ENCODE peak calls at places on chromosomes 3 and 15, in eight cellular contexts. Q, B, O, G, D, I, M and F are unnamed samples.

GRCh38 chr3:125107384-125107783 is 51.6 kb upstream of the HEG1 start:
- DNase-seq in Q (no peak), O (no peak), I (no peak), G (no peak), M (no peak), B (no peak), D (no peak), F (no peak)

GRCh38 chr3:141530133-141530768 is 43.4 kb downstream of the RASA2 start:
- DNase-seq in M (no peak), O (peak), I (no peak), D (no peak), Q (no peak), B (no peak), G (peak), F (no peak)

GRCh38 chr3:45137656-45138181 is 8.5 kb downstream of the CDCP1 start:
- DNase-seq in M (no peak), I (no peak), D (no peak), Q (no peak), G (no peak), O (no peak), B (no peak), F (no peak)

GRCh38 chr3:52531636-52532516 is 1.8 kb downstream of the NT5DC2 start:
- DNase-seq in G (no peak), Q (no peak), O (no peak), I (no peak), M (no peak), B (peak), D (no peak), F (no peak)

GRCh38 chr3:45507820-45508317 is 86.7 kb upstream of the LIMD1 start:
- DNase-seq in O (peak), Q (peak), B (peak), M (peak), I (no peak), D (no peak), G (peak), F (no peak)

GRCh38 chr3:150761831-150762661 is 923 bp downstream of the SIAH2 start:
- DNase-seq in B (peak), O (peak), M (peak), Q (peak), D (peak), I (peak), G (peak), F (peak)

GRCh38 chr3:179840985-179841384 is 188.1 kb downstream of the USP13 start:
- DNase-seq in I (no peak), Q (no peak), G (peak), B (no peak), O (peak), D (no peak), M (peak), F (no peak)

GRCh38 chr3:187572431-187572830 is 97.8 kb downstream of the SST start:
- DNase-seq in I (no peak), Q (no peak), O (no peak), G (no peak), D (no peak), M (no peak), B (no peak), F (no peak)

GRCh38 chr15:68230157-68231100 is 901 bp upstream of the CLN6 start:
- DNase-seq in I (peak), Q (no peak), O (no peak), G (peak), M (no peak), D (peak), B (no peak), F (no peak)

GRCh38 chr15:51104512-51104911 is 9.8 kb upstream of the TNFAIP8L3 start:
- DNase-seq in D (no peak), B (peak), O (peak), I (no peak), G (peak), Q (no peak), M (no peak), F (peak)

GRCh38 chr3:184907941-184908649 is 96.1 kb downstream of the VPS8 start:
- DNase-seq in D (no peak), O (no peak), G (no peak), M (no peak), Q (peak), I (no peak), B (peak), F (no peak)

GRCh38 chr3:134361162-134361831 is 12.9 kb downstream of the AMOTL2 start:
- DNase-seq in D (no peak), O (no peak), M (no peak), I (no peak), Q (no peak), G (no peak), B (peak), F (no peak)

GRCh38 chr15:60760646-60761504 is 281.9 kb upstream of the ICE2 start:
- DNase-seq in I (no peak), Q (no peak), M (no peak), D (no peak), G (peak), O (no peak), B (no peak), F (no peak)

GRCh38 chr15:77369168-77369567 is 50.7 kb downstream of the PEAK1 start:
- DNase-seq in G (peak), B (no peak), M (no peak), O (no peak), I (no peak), Q (no peak), D (no peak), F (no peak)

GRCh38 chr3:164196477-164196876 is 881.8 kb downstream of the SI start:
- DNase-seq in G (no peak), D (no peak), I (no peak), M (no peak), O (no peak), B (no peak), Q (no peak), F (no peak)

GRCh38 chr15:66027268-66027806 is 158.0 kb downstream of the RAB11A start:
- DNase-seq in O (no peak), M (no peak), Q (no peak), I (no peak), G (no peak), D (no peak), B (no peak), F (no peak)

GRCh38 chr15:34691024-34691423 is 63.8 kb downstream of the GJD2 start:
- DNase-seq in G (peak), I (no peak), M (no peak), Q (no peak), D (no peak), B (no peak), O (no peak), F (no peak)

GRCh38 chr15:67076147-67076843 is 10.9 kb downstream of the SMAD3 start:
- DNase-seq in Q (no peak), D (no peak), O (no peak), G (peak), I (no peak), M (peak), B (no peak), F (no peak)

GRCh38 chr3:104604326-104605010 is 762.2 kb upstream of the ALCAM start:
- DNase-seq in Q (no peak), I (no peak), M (peak), B (no peak), D (peak), O (peak), G (peak), F (no peak)

GRCh38 chr15:60035344-60035743 is 31.2 kb downstream of the FOXB1 start:
- DNase-seq in M (peak), O (no peak), B (no peak), G (no peak), Q (no peak), I (no peak), D (no peak), F (no peak)

GRCh38 chr3:102400142-102400541 is 34.7 kb upstream of the ZPLD1 start:
- DNase-seq in B (no peak), O (no peak), D (no peak), M (no peak), Q (no peak), I (no peak), G (peak), F (no peak)